ENCODE peak calls at places on chromosomes 3 and 15, in five cellular contexts. N is NCI-H1417, H is AG09309, M is left cardiac atrium, T is colonic mucosa. J is an unnamed sample.

GRCh38 chr15:79644091-79644490 is 212.0 kb downstream of the MINAR1 start:
- DNase-seq in N (no peak), T (no peak), H (peak), M (no peak), J (no peak)

GRCh38 chr15:94287794-94288246 is 56.5 kb downstream of the MCTP2 start:
- DNase-seq in M (no peak), N (no peak), H (no peak), T (peak), J (no peak)

GRCh38 chr15:55659481-55659880 is 71.3 kb upstream of the PYGO1 start:
- DNase-seq in H (no peak), M (no peak), T (no peak), N (no peak), J (no peak)

GRCh38 chr15:60179786-60180391 is 175.8 kb downstream of the FOXB1 start:
- DNase-seq in N (peak), T (peak), M (no peak), H (peak), J (peak)

GRCh38 chr15:85760531-85761371 is 34.0 kb downstream of the KLHL25 start:
- DNase-seq in M (no peak), T (no peak), H (no peak), N (no peak), J (no peak)

GRCh38 chr15:45287400-45287799 is 35.4 kb downstream of the SLC28A2 start:
- DNase-seq in N (peak), H (no peak), M (no peak), T (no peak), J (no peak)

GRCh38 chr3:135103913-135104312 is 308.9 kb downstream of the EPHB1 start:
- DNase-seq in N (no peak), T (no peak), H (no peak), M (no peak), J (no peak)

GRCh38 chr3:55519016-55519415 is 31.9 kb upstream of the WNT5A start:
- DNase-seq in H (peak), T (no peak), N (no peak), M (no peak), J (no peak)

GRCh38 chr15:90716317-90716975 is 700 bp upstream of the BLM start:
- DNase-seq in M (no peak), N (no peak), T (no peak), H (no peak), J (no peak)

GRCh38 chr3:141402476-141403171 is 34.3 kb downstream of the ZBTB38 start:
- DNase-seq in N (peak), H (peak), M (peak), T (peak), J (no peak)

GRCh38 chr15:31214864-31215489 is 111.7 kb upstream of the KLF13 start:
- DNase-seq in N (no peak), M (peak), H (no peak), T (peak), J (no peak)